ENCODE peak calls at places on chromosomes 1 and 21, in six cellular contexts. V is stimulated activated CD8-positive, alpha-beta memory T cell treated with anti-CD3 and anti-CD28 coated beads, Interleukin-4, amount 100 ng/mL, for 1 hour; D is type B pancreatic cell; U is NCI-H524; R is LHCN-M2; C is CD4-positive, CD25-positive, alpha-beta regulatory T cell. I is an unnamed sample.

GRCh38 chr1:208025036-208025435 is 114.1 kb upstream of the CD34 start:
- DNase-seq in V (no peak), D (no peak), U (no peak), R (no peak), C (no peak), I (no peak)

GRCh38 chr1:117290855-117291254 is 76.4 kb upstream of the MAN1A2 start:
- DNase-seq in V (no peak), D (no peak), U (no peak), R (peak; percentile 6), C (no peak), I (no peak)

GRCh38 chr1:173481195-173481772 is 4.1 kb downstream of the PRDX6 start:
- DNase-seq in V (no peak), D (no peak), U (no peak), R (no peak), C (no peak), I (no peak)

GRCh38 chr1:26697978-26698849 is 2.4 kb downstream of the ARID1A start:
- DNase-seq in V (peak; percentile 5), D (no peak), U (peak; percentile 39), R (peak; percentile 95), C (peak; percentile 68), I (peak; percentile 84)

GRCh38 chr21:14918542-14918941 is 146.3 kb downstream of the NRIP1 start:
- DNase-seq in V (no peak), D (no peak), U (peak; percentile 94), R (peak; percentile 92), C (no peak), I (no peak)

GRCh38 chr1:12129624-12130023 is 37.2 kb upstream of the TNFRSF1B start:
- DNase-seq in V (no peak), D (no peak), U (no peak), R (no peak), C (no peak), I (no peak)

GRCh38 chr1:209389258-209389657 is 194.3 kb upstream of the CAMK1G start:
- DNase-seq in V (no peak), D (no peak), U (no peak), R (peak; percentile 98), C (no peak), I (peak; percentile 92)

GRCh38 chr1:229408458-229409037 is 25.3 kb downstream of the ACTA1 start:
- DNase-seq in V (no peak), D (no peak), U (peak; percentile 49), R (peak; percentile 65), C (no peak), I (no peak)

GRCh38 chr1:7447736-7448135 is 323.4 kb upstream of the VAMP3 start:
- DNase-seq in V (no peak), D (no peak), U (no peak), R (no peak), C (no peak), I (no peak)